ENCODE peak calls at places on chromosomes 16 and 17, in six cellular contexts. One of them, this sample, is unnamed.

GRCh38 chr17:2347805-2348685 is 10.7 kb downstream of the SGSM2 start:
- DNase-seq in RCC 7860: no peak
- DNase-seq in choroid plexus epithelial cell: peak; percentile 84
- DNase-seq in midbrain: peak; percentile 42
- DNase-seq in endothelial cell: no peak
- DNase-seq in HuH-7.5: peak; percentile 61
- DNase-seq in this sample: peak; percentile 84

GRCh38 chr17:16122697-16123434 is 92.5 kb downstream of the NCOR1 start:
- DNase-seq in RCC 7860: no peak
- DNase-seq in choroid plexus epithelial cell: peak; percentile 14
- DNase-seq in midbrain: no peak
- DNase-seq in endothelial cell: no peak
- DNase-seq in HuH-7.5: no peak
- DNase-seq in this sample: no peak

GRCh38 chr16:88924834-88925539 is 52.0 kb downstream of the CBFA2T3 start:
- DNase-seq in RCC 7860: peak; percentile 81
- DNase-seq in choroid plexus epithelial cell: peak; percentile 93
- DNase-seq in midbrain: no peak
- DNase-seq in endothelial cell: peak; percentile 46
- DNase-seq in HuH-7.5: peak; percentile 95
- DNase-seq in this sample: peak; percentile 79

GRCh38 chr17:57762375-57762916 is 17.3 kb upstream of the CCDC182 start:
- DNase-seq in RCC 7860: no peak
- DNase-seq in choroid plexus epithelial cell: no peak
- DNase-seq in midbrain: no peak
- DNase-seq in endothelial cell: no peak
- DNase-seq in HuH-7.5: no peak
- DNase-seq in this sample: no peak

GRCh38 chr17:43217614-43218087 is 6.0 kb downstream of the TMEM106A start:
- DNase-seq in RCC 7860: no peak
- DNase-seq in choroid plexus epithelial cell: no peak
- DNase-seq in midbrain: no peak
- DNase-seq in endothelial cell: no peak
- DNase-seq in HuH-7.5: no peak
- DNase-seq in this sample: no peak

GRCh38 chr17:67027031-67027628 is 17.2 kb upstream of the CACNG1 start:
- DNase-seq in RCC 7860: no peak
- DNase-seq in choroid plexus epithelial cell: peak; percentile 6
- DNase-seq in midbrain: no peak
- DNase-seq in endothelial cell: no peak
- DNase-seq in HuH-7.5: no peak
- DNase-seq in this sample: peak; percentile 56

GRCh38 chr16:12504312-12504711 is 299.4 kb downstream of the CPPED1 start:
- DNase-seq in RCC 7860: no peak
- DNase-seq in choroid plexus epithelial cell: no peak
- DNase-seq in midbrain: no peak
- DNase-seq in endothelial cell: no peak
- DNase-seq in HuH-7.5: no peak
- DNase-seq in this sample: no peak

GRCh38 chr16:8855051-8855786 is 13.6 kb downstream of the CARHSP1 start:
- DNase-seq in RCC 7860: no peak
- DNase-seq in choroid plexus epithelial cell: no peak
- DNase-seq in midbrain: no peak
- DNase-seq in endothelial cell: no peak
- DNase-seq in HuH-7.5: no peak
- DNase-seq in this sample: no peak

GRCh38 chr16:70726869-70727494 is 41.1 kb upstream of the MTSS2 start:
- DNase-seq in RCC 7860: no peak
- DNase-seq in choroid plexus epithelial cell: no peak
- DNase-seq in midbrain: no peak
- DNase-seq in endothelial cell: no peak
- DNase-seq in HuH-7.5: no peak
- DNase-seq in this sample: no peak

GRCh38 chr17:7587831-7588230 is 2.1 kb downstream of the SOX15 start:
- DNase-seq in RCC 7860: no peak
- DNase-seq in choroid plexus epithelial cell: no peak
- DNase-seq in midbrain: no peak
- DNase-seq in endothelial cell: no peak
- DNase-seq in HuH-7.5: no peak
- DNase-seq in this sample: no peak

GRCh38 chr17:48728232-48729231 is at the start of gene HOXB13:
- DNase-seq in RCC 7860: no peak
- DNase-seq in choroid plexus epithelial cell: no peak
- DNase-seq in midbrain: no peak
- DNase-seq in endothelial cell: no peak
- DNase-seq in HuH-7.5: no peak
- DNase-seq in this sample: peak; percentile 73

GRCh38 chr17:17424552-17424951 is 52.2 kb upstream of the MED9 start:
- DNase-seq in RCC 7860: no peak
- DNase-seq in choroid plexus epithelial cell: no peak
- DNase-seq in midbrain: no peak
- DNase-seq in endothelial cell: no peak
- DNase-seq in HuH-7.5: no peak
- DNase-seq in this sample: no peak

GRCh38 chr17:44557653-44558285 is 485 bp downstream of the FZD2 start:
- DNase-seq in RCC 7860: no peak
- DNase-seq in choroid plexus epithelial cell: peak; percentile 84
- DNase-seq in midbrain: no peak
- DNase-seq in endothelial cell: peak; percentile 39
- DNase-seq in HuH-7.5: no peak
- DNase-seq in this sample: peak; percentile 58

GRCh38 chr17:77363821-77364361 is 223.1 kb downstream of the SEC14L1 start:
- DNase-seq in RCC 7860: peak; percentile 81
- DNase-seq in choroid plexus epithelial cell: no peak
- DNase-seq in midbrain: no peak
- DNase-seq in endothelial cell: no peak
- DNase-seq in HuH-7.5: no peak
- DNase-seq in this sample: no peak

GRCh38 chr16:3734758-3735221 is 17.5 kb upstream of the TRAP1 start:
- DNase-seq in RCC 7860: no peak
- DNase-seq in choroid plexus epithelial cell: no peak
- DNase-seq in midbrain: no peak
- DNase-seq in endothelial cell: no peak
- DNase-seq in HuH-7.5: no peak
- DNase-seq in this sample: no peak

GRCh38 chr17:38476549-38476948 is 48.3 kb downstream of the ARHGAP23 start:
- DNase-seq in RCC 7860: no peak
- DNase-seq in choroid plexus epithelial cell: no peak
- DNase-seq in midbrain: no peak
- DNase-seq in endothelial cell: no peak
- DNase-seq in HuH-7.5: no peak
- DNase-seq in this sample: no peak

GRCh38 chr17:50693041-50693682 is 14.6 kb downstream of the ANKRD40 start:
- DNase-seq in RCC 7860: peak; percentile 63
- DNase-seq in choroid plexus epithelial cell: peak; percentile 43
- DNase-seq in midbrain: no peak
- DNase-seq in endothelial cell: no peak
- DNase-seq in HuH-7.5: no peak
- DNase-seq in this sample: no peak

GRCh38 chr16:2719328-2720062 is 529 bp downstream of the PRSS27 start:
- DNase-seq in RCC 7860: no peak
- DNase-seq in choroid plexus epithelial cell: no peak
- DNase-seq in midbrain: no peak
- DNase-seq in endothelial cell: no peak
- DNase-seq in HuH-7.5: peak; percentile 57
- DNase-seq in this sample: no peak

GRCh38 chr17:8692916-8693315 is 51.7 kb downstream of the CCDC42 start:
- DNase-seq in RCC 7860: no peak
- DNase-seq in choroid plexus epithelial cell: no peak
- DNase-seq in midbrain: no peak
- DNase-seq in endothelial cell: no peak
- DNase-seq in HuH-7.5: no peak
- DNase-seq in this sample: no peak

GRCh38 chr17:50275279-50275678 is 1.0 kb downstream of the TMEM92 start:
- DNase-seq in RCC 7860: no peak
- DNase-seq in choroid plexus epithelial cell: no peak
- DNase-seq in midbrain: no peak
- DNase-seq in endothelial cell: no peak
- DNase-seq in HuH-7.5: no peak
- DNase-seq in this sample: no peak

GRCh38 chr17:56300191-56300590 is 146.9 kb downstream of the ANKFN1 start:
- DNase-seq in RCC 7860: no peak
- DNase-seq in choroid plexus epithelial cell: no peak
- DNase-seq in midbrain: no peak
- DNase-seq in endothelial cell: no peak
- DNase-seq in HuH-7.5: no peak
- DNase-seq in this sample: no peak

GRCh38 chr16:53433930-53434435 is 288 bp upstream of the RBL2 start:
- DNase-seq in RCC 7860: no peak
- DNase-seq in choroid plexus epithelial cell: peak; percentile 85
- DNase-seq in midbrain: peak; percentile 84
- DNase-seq in endothelial cell: no peak
- DNase-seq in HuH-7.5: peak; percentile 50
- DNase-seq in this sample: no peak

GRCh38 chr17:32929288-32929574 is 1.3 kb downstream of the TMEM98 start:
- DNase-seq in RCC 7860: no peak
- DNase-seq in choroid plexus epithelial cell: no peak
- DNase-seq in midbrain: no peak
- DNase-seq in endothelial cell: no peak
- DNase-seq in HuH-7.5: no peak
- DNase-seq in this sample: no peak

GRCh38 chr16:89117239-89117974 is 23.8 kb downstream of the ACSF3 start:
- DNase-seq in RCC 7860: no peak
- DNase-seq in choroid plexus epithelial cell: no peak
- DNase-seq in midbrain: no peak
- DNase-seq in endothelial cell: no peak
- DNase-seq in HuH-7.5: no peak
- DNase-seq in this sample: no peak

This sample was measured in AG08396.